ENCODE peak calls at places on chromosomes 3 and 15, in four cellular contexts. X, O, M and Z are unnamed samples.

GRCh38 chr15:67093146-67093874 is 27.9 kb downstream of the SMAD3 start:
- DNase-seq in M (no peak), O (no peak), X (no peak), Z (peak)

GRCh38 chr3:100538339-100538706 is 45.9 kb downstream of the TMEM45A start:
- DNase-seq in X (no peak), O (peak), M (no peak), Z (no peak)

GRCh38 chr3:34882764-34883163 is 756.6 kb upstream of the ARPP21 start:
- DNase-seq in O (no peak), M (no peak), X (peak), Z (no peak)

GRCh38 chr3:149934524-149934923 is 36.2 kb downstream of the PFN2 start:
- DNase-seq in O (peak), X (no peak), M (no peak), Z (no peak)

GRCh38 chr15:69467636-69468035 is 15.0 kb downstream of the RPLP1 start:
- DNase-seq in M (no peak), O (no peak), X (no peak), Z (no peak)

GRCh38 chr3:61278713-61279112 is 27.5 kb upstream of the FHIT start:
- DNase-seq in M (no peak), X (no peak), O (no peak), Z (no peak)

GRCh38 chr15:42144841-42145375 is 11.5 kb downstream of the PLA2G4F start:
- DNase-seq in O (no peak), X (no peak), M (no peak), Z (no peak)

GRCh38 chr3:176814252-176814651 is 383.0 kb downstream of the TBL1XR1 start:
- DNase-seq in M (no peak), O (peak), X (peak), Z (peak)

GRCh38 chr3:98602078-98602678 is 8.8 kb upstream of the CPOX start:
- DNase-seq in X (peak), M (no peak), O (peak), Z (peak)

GRCh38 chr3:195909645-195910498 is 1.5 kb upstream of the TNK2 start:
- DNase-seq in O (peak), X (peak), M (peak), Z (peak)

GRCh38 chr3:188734395-188734794 is 437.4 kb upstream of the TPRG1 start:
- DNase-seq in M (no peak), X (peak), O (peak), Z (no peak)

GRCh38 chr15:88882745-88883144 is 12.6 kb downstream of the HAPLN3 start:
- DNase-seq in O (peak), M (no peak), X (no peak), Z (no peak)

GRCh38 chr3:50167782-50168317 is 12.7 kb downstream of the SEMA3F start:
- DNase-seq in O (no peak), M (no peak), X (no peak), Z (no peak)

GRCh38 chr3:32420138-32420981 is 28.7 kb downstream of the CMTM7 start:
- DNase-seq in O (no peak), M (no peak), X (peak), Z (no peak)

GRCh38 chr3:113697192-113698090 is 999 bp upstream of the USF3 start:
- DNase-seq in M (peak), X (peak), O (no peak), Z (peak)

GRCh38 chr3:48435774-48436476 is 4.0 kb downstream of the CCDC51 start:
- DNase-seq in O (peak), X (peak), M (peak), Z (peak)

GRCh38 chr3:67461667-67462142 is 192.7 kb downstream of the SUCLG2 start:
- DNase-seq in O (peak), X (peak), M (no peak), Z (no peak)

GRCh38 chr15:98713585-98714001 is 65.3 kb downstream of the IGF1R start:
- DNase-seq in M (no peak), X (peak), O (peak), Z (no peak)